ENCODE peak calls at places on chromosome 7, in five cellular contexts. M is left ventricle myocardium superior; F is stimulated activated CD4-positive, alpha-beta T cell treated with anti-CD3 and anti-CD28 coated beads, TNF-alpha, amount 100 ng/mL, for 1 hour; N is GM23338; Y is NCI-H748 treated with DMSO at 0.1 percent for 48 hours. W is an unnamed sample.

GRCh38 chr7:139328375-139328774 is 12.8 kb upstream of the FMC1 start:
- DNase-seq in Y (no peak), M (no peak), N (no peak), F (no peak), W (no peak)

GRCh38 chr7:133629696-133630095 is 376.8 kb downstream of the EXOC4 start:
- DNase-seq in Y (no peak), N (no peak), M (no peak), F (no peak), W (no peak)

GRCh38 chr7:116692599-116693308 is 20.8 kb downstream of the MET start:
- DNase-seq in M (no peak), F (no peak), N (no peak), Y (no peak), W (no peak)

GRCh38 chr7:69780377-69780776 is 182.1 kb downstream of the AUTS2 start:
- DNase-seq in N (peak; percentile 80), F (no peak), M (no peak), Y (peak; percentile 96), W (no peak)

GRCh38 chr7:114100810-114101209 is 182.0 kb upstream of the PPP1R3A start:
- DNase-seq in F (no peak), Y (no peak), N (no peak), M (no peak), W (no peak)

GRCh38 chr7:52088008-52088787 is 771.6 kb upstream of the COBL start:
- DNase-seq in M (peak; percentile 26), N (peak; percentile 96), Y (no peak), F (no peak), W (no peak)

GRCh38 chr7:80145780-80146422 is 11.3 kb downstream of the GNAI1 start:
- DNase-seq in M (no peak), N (no peak), Y (no peak), F (no peak), W (no peak)

GRCh38 chr7:1015631-1016121 is 28.7 kb upstream of the GPR146 start:
- DNase-seq in M (no peak), Y (no peak), N (no peak), F (no peak), W (peak; percentile 13)

GRCh38 chr7:51079494-51079893 is 237.1 kb downstream of the COBL start:
- DNase-seq in N (no peak), F (no peak), M (no peak), Y (no peak), W (no peak)

GRCh38 chr7:40474790-40475680 is 340.2 kb downstream of the SUGCT start:
- DNase-seq in F (no peak), M (no peak), N (no peak), Y (no peak), W (no peak)